ENCODE peak calls at places on chromosomes 13 and 19, in nine cellular contexts. T, F, R, B, U, W, H, Z and C are unnamed samples.

GRCh38 chr19:3769494-3769893 is 2.5 kb downstream of the RAX2 start:
- DNase-seq in T (no peak), F (no peak), R (no peak), B (no peak), U (no peak), W (no peak), H (no peak), Z (no peak), C (no peak)

GRCh38 chr13:101398920-101399319 is 17.4 kb downstream of the NALCN start:
- DNase-seq in T (no peak), F (no peak), R (peak), B (peak), U (no peak), W (no peak), H (no peak), Z (no peak), C (no peak)

GRCh38 chr13:113656831-113657671 is 947 bp downstream of the ATP4B start:
- DNase-seq in T (no peak), F (no peak), R (no peak), B (no peak), U (no peak), W (no peak), H (no peak), Z (no peak), C (no peak)

GRCh38 chr13:25882732-25883357 is 169.0 kb downstream of the SHISA2 start:
- DNase-seq in T (no peak), F (no peak), R (no peak), B (no peak), U (no peak), W (no peak), H (no peak), Z (no peak), C (no peak)

GRCh38 chr13:51298812-51299211 is 40.7 kb upstream of the SERPINE3 start:
- DNase-seq in T (no peak), F (no peak), R (no peak), B (no peak), U (no peak), W (no peak), H (no peak), Z (no peak), C (no peak)

GRCh38 chr19:5006201-5006600 is 37.3 kb downstream of the KDM4B start:
- DNase-seq in T (no peak), F (no peak), R (no peak), B (no peak), U (no peak), W (no peak), H (no peak), Z (no peak), C (no peak)

GRCh38 chr13:40306817-40307216 is 359.6 kb downstream of the FOXO1 start:
- DNase-seq in T (no peak), F (peak), R (peak), B (no peak), U (no peak), W (peak), H (peak), Z (no peak), C (no peak)

GRCh38 chr19:47421844-47422395 is 2.6 kb upstream of the MEIS3 start:
- DNase-seq in T (no peak), F (no peak), R (no peak), B (no peak), U (no peak), W (no peak), H (no peak), Z (no peak), C (no peak)

GRCh38 chr19:48415395-48415794 is 21.9 kb downstream of the GRIN2D start:
- DNase-seq in T (peak), F (peak), R (peak), B (no peak), U (peak), W (peak), H (peak), Z (no peak), C (peak)

GRCh38 chr13:114077938-114078335 is 54.5 kb downstream of the RASA3 start:
- DNase-seq in T (peak), F (no peak), R (no peak), B (peak), U (no peak), W (no peak), H (no peak), Z (peak), C (peak)

GRCh38 chr19:45968626-45969025 is 5.0 kb downstream of the NOVA2 start:
- DNase-seq in T (no peak), F (no peak), R (peak), B (no peak), U (no peak), W (no peak), H (no peak), Z (no peak), C (no peak)

GRCh38 chr13:110495376-110495775 is 66.1 kb downstream of the RAB20 start:
- DNase-seq in T (no peak), F (no peak), R (no peak), B (no peak), U (no peak), W (no peak), H (no peak), Z (no peak), C (no peak)

GRCh38 chr13:31982540-31982939 is 49.0 kb upstream of the FRY start:
- DNase-seq in T (no peak), F (no peak), R (peak), B (peak), U (no peak), W (no peak), H (no peak), Z (no peak), C (peak)

GRCh38 chr19:38277969-38278680 is 13.8 kb downstream of the SPINT2 start:
- DNase-seq in T (no peak), F (no peak), R (no peak), B (peak), U (no peak), W (no peak), H (no peak), Z (no peak), C (no peak)

GRCh38 chr19:35031072-35031881 is 1.0 kb downstream of the SCN1B start:
- DNase-seq in T (peak), F (no peak), R (no peak), B (peak), U (peak), W (no peak), H (no peak), Z (peak), C (peak)

GRCh38 chr19:45947926-45948325 is 25.7 kb downstream of the NOVA2 start:
- DNase-seq in T (no peak), F (no peak), R (peak), B (no peak), U (no peak), W (no peak), H (no peak), Z (no peak), C (no peak)

GRCh38 chr13:113143466-113144254 is 14.8 kb upstream of the PROZ start:
- DNase-seq in T (no peak), F (no peak), R (no peak), B (no peak), U (no peak), W (no peak), H (no peak), Z (no peak), C (no peak)

GRCh38 chr13:95643471-95643813 is 1.1 kb downstream of the DZIP1 start:
- DNase-seq in T (no peak), F (no peak), R (no peak), B (peak), U (peak), W (no peak), H (no peak), Z (no peak), C (no peak)

GRCh38 chr19:55373993-55374757 is 2.5 kb upstream of the TMEM190 start:
- DNase-seq in T (no peak), F (no peak), R (no peak), B (peak), U (no peak), W (no peak), H (no peak), Z (no peak), C (no peak)

GRCh38 chr19:35596366-35596999 is 10.5 kb downstream of the PMIS2 start:
- DNase-seq in T (no peak), F (peak), R (no peak), B (peak), U (no peak), W (no peak), H (no peak), Z (no peak), C (no peak)

GRCh38 chr19:10214784-10215183 is 16.3 kb downstream of the S1PR2 start:
- DNase-seq in T (no peak), F (no peak), R (peak), B (no peak), U (no peak), W (no peak), H (no peak), Z (no peak), C (no peak)

GRCh38 chr19:9709305-9709704 is 34.4 kb upstream of the ZNF562 start:
- DNase-seq in T (peak), F (no peak), R (peak), B (no peak), U (no peak), W (no peak), H (no peak), Z (no peak), C (peak)

GRCh38 chr13:109784590-109785140 is 1.7 kb downstream of the IRS2 start:
- DNase-seq in T (peak), F (peak), R (no peak), B (peak), U (no peak), W (peak), H (peak), Z (peak), C (peak)